ENCODE peak calls at places on chromosome 11, in seven cellular contexts. One of them, this sample, is unnamed.

GRCh38 chr11:106959800-106960199 is 58.5 kb downstream of the GUCY1A2 start:
- DNase-seq in cardiac muscle cell: peak; percentile 47
- DNase-seq in adrenal gland: no peak
- DNase-seq in heart left ventricle: no peak
- DNase-seq in pancreas: no peak
- DNase-seq in Caco-2: no peak
- DNase-seq in neural progenitor cell: peak; percentile 19
- DNase-seq in this sample: no peak

GRCh38 chr11:15806217-15806616 is 550.1 kb downstream of the SOX6 start:
- DNase-seq in cardiac muscle cell: no peak
- DNase-seq in adrenal gland: no peak
- DNase-seq in heart left ventricle: no peak
- DNase-seq in pancreas: no peak
- DNase-seq in Caco-2: no peak
- DNase-seq in neural progenitor cell: no peak
- DNase-seq in this sample: no peak

GRCh38 chr11:10730151-10730550 is 20.9 kb upstream of the CTR9 start:
- DNase-seq in cardiac muscle cell: no peak
- DNase-seq in adrenal gland: no peak
- DNase-seq in heart left ventricle: no peak
- DNase-seq in pancreas: no peak
- DNase-seq in Caco-2: no peak
- DNase-seq in neural progenitor cell: no peak
- DNase-seq in this sample: no peak

GRCh38 chr11:62398011-62398994 is 20.5 kb upstream of the SCGB1A1 start:
- DNase-seq in cardiac muscle cell: no peak
- DNase-seq in adrenal gland: peak; percentile 72
- DNase-seq in heart left ventricle: peak; percentile 76
- DNase-seq in pancreas: peak; percentile 55
- DNase-seq in Caco-2: peak; percentile 87
- DNase-seq in neural progenitor cell: no peak
- DNase-seq in this sample: no peak

GRCh38 chr11:67627394-67627787 is 2.3 kb downstream of the NUDT8 start:
- DNase-seq in cardiac muscle cell: no peak
- DNase-seq in adrenal gland: no peak
- DNase-seq in heart left ventricle: no peak
- DNase-seq in pancreas: peak; percentile 62
- DNase-seq in Caco-2: no peak
- DNase-seq in neural progenitor cell: no peak
- DNase-seq in this sample: no peak

GRCh38 chr11:132427611-132428010 is 1057.2 kb downstream of the NTM start:
- DNase-seq in cardiac muscle cell: no peak
- DNase-seq in adrenal gland: no peak
- DNase-seq in heart left ventricle: no peak
- DNase-seq in pancreas: no peak
- DNase-seq in Caco-2: no peak
- DNase-seq in neural progenitor cell: no peak
- DNase-seq in this sample: no peak

GRCh38 chr11:3109921-3110706 is 52.9 kb upstream of the CARS1 start:
- DNase-seq in cardiac muscle cell: peak; percentile 56
- DNase-seq in adrenal gland: peak; percentile 53
- DNase-seq in heart left ventricle: peak; percentile 39
- DNase-seq in pancreas: peak; percentile 74
- DNase-seq in Caco-2: peak; percentile 36
- DNase-seq in neural progenitor cell: peak; percentile 59
- DNase-seq in this sample: peak; percentile 1

GRCh38 chr11:126011220-126011619 is 51.4 kb downstream of the CDON start:
- DNase-seq in cardiac muscle cell: peak; percentile 39
- DNase-seq in adrenal gland: no peak
- DNase-seq in heart left ventricle: no peak
- DNase-seq in pancreas: no peak
- DNase-seq in Caco-2: no peak
- DNase-seq in neural progenitor cell: no peak
- DNase-seq in this sample: no peak

GRCh38 chr11:2693851-2694261 is 5.9 kb downstream of the KCNQ1OT1 start:
- DNase-seq in cardiac muscle cell: no peak
- DNase-seq in adrenal gland: no peak
- DNase-seq in heart left ventricle: no peak
- DNase-seq in pancreas: peak; percentile 20
- DNase-seq in Caco-2: peak; percentile 38
- DNase-seq in neural progenitor cell: no peak
- DNase-seq in this sample: no peak

DNA sequence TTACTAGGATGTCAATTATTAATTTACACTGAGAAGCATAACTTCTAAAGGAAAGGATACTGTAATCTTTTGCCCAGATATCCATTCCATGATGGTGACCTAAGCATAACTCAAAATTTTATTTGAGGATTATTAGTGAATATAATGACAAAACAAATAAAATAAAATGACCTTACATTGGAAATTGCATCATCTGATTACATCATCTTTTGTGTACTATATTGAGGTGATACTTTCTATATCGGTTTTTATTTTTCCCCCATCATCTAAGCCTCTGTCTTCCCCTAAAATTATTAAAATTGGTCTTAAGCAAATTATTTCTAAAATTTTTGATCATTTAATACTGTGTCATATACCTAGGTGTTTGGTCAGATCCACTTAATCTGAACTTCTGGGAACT is 150.1 kb upstream of the CTSC start:
- DNase-seq in cardiac muscle cell: no peak
- DNase-seq in adrenal gland: no peak
- DNase-seq in heart left ventricle: no peak
- DNase-seq in pancreas: no peak
- DNase-seq in Caco-2: no peak
- DNase-seq in neural progenitor cell: no peak
- DNase-seq in this sample: no peak
- H3K4me3 ChIP-seq in cardiac muscle cell: no peak overlapping the region
- H3K4me3 ChIP-seq in adrenal gland: no peak overlapping the region
- H3K4me3 ChIP-seq in heart left ventricle: no peak overlapping the region
- H3K4me3 ChIP-seq in pancreas: no peak overlapping the region
- H3K4me3 ChIP-seq in Caco-2: no peak overlapping the region
- H3K4me3 ChIP-seq in neural progenitor cell: no peak overlapping the region
- H3K4me3 ChIP-seq in this sample: no peak overlapping the region

DNA sequence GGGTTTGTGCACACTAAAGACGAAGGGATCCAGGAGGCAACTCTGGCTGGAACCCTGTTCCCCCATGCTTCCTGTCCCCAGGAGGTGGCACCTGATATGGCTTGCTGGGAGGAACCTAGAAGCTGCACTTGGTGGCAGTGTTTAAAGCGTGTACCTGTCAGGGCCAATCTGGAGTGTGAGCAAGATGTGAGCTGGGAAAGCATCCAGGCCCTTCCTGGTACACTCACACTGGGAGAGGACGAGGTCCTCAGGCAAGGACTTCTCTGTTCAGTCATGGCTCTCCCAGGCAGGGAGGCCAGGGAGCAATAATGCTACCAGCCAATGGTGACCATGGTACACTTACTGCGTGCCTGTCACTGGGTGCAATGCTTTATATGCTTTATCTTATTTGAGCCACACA is 130.7 kb upstream of the NECTIN1 start:
- DNase-seq in cardiac muscle cell: no peak
- DNase-seq in adrenal gland: no peak
- DNase-seq in heart left ventricle: peak; percentile 45
- DNase-seq in pancreas: no peak
- DNase-seq in Caco-2: no peak
- DNase-seq in neural progenitor cell: no peak
- DNase-seq in this sample: no peak
- TF ChIP-seq CTCF in cardiac muscle cell: no peak
- TF ChIP-seq CTCF in adrenal gland: no peak
- TF ChIP-seq CTCF in heart left ventricle: no peak
- TF ChIP-seq CTCF in pancreas: no peak
- TF ChIP-seq CTCF in Caco-2: no peak
- TF ChIP-seq CTCF in neural progenitor cell: no peak
- TF ChIP-seq CTCF in this sample: no peak

DNA sequence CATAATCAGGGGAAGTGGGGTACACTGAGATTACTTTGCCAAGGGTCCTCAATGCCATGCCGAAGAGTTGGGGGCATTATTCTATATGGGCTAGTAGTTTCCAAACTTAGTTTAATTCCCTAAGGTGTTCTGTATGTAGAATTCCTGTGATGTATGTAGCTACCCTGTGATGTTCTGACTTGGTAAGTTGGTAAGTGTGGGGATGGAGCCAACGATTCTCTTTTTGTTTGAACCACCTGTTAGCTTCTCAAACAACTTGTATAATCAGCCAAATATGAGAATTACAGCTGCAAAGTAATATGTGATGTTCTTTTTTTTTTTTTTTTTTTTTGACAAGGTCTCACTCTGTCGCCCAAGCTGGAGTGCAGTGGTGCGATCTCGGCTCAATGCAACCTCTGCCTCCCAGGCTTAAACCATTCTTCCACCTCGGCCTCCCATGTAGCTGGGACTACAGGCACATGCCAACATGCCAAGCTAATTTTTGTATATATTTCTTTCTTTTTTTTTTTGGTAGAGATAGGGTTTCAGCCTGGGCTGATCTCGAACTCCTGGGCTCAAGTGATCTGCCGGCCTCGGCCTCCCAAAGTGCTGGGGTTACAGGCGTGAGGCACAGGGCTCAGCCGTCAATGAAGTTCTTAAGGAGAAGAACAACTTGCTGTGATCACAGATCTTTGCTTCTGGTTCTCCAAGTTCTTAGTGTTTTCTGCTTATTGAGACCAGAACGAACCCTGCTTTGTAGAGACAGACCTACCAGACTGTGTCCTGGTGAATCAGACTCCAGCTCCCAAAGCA is 315.2 kb upstream of the CCDC90B start:
- DNase-seq in cardiac muscle cell: no peak
- DNase-seq in adrenal gland: no peak
- DNase-seq in heart left ventricle: no peak
- DNase-seq in pancreas: no peak
- DNase-seq in Caco-2: no peak
- DNase-seq in neural progenitor cell: no peak
- DNase-seq in this sample: no peak
- H3K4me1 ChIP-seq in cardiac muscle cell: no peaks in the 10 kb centered on the region
- H3K4me1 ChIP-seq in adrenal gland: no peaks in the 10 kb centered on the region
- H3K4me1 ChIP-seq in heart left ventricle: no peaks in the 10 kb centered on the region
- H3K4me1 ChIP-seq in pancreas: peaks cover 4% of the 10 kb centered on the region
- H3K4me1 ChIP-seq in Caco-2: peaks cover 4% of the 10 kb centered on the region
- H3K4me1 ChIP-seq in neural progenitor cell: no peaks in the 10 kb centered on the region
- H3K4me1 ChIP-seq in this sample: no peaks in the 10 kb centered on the region

DNA sequence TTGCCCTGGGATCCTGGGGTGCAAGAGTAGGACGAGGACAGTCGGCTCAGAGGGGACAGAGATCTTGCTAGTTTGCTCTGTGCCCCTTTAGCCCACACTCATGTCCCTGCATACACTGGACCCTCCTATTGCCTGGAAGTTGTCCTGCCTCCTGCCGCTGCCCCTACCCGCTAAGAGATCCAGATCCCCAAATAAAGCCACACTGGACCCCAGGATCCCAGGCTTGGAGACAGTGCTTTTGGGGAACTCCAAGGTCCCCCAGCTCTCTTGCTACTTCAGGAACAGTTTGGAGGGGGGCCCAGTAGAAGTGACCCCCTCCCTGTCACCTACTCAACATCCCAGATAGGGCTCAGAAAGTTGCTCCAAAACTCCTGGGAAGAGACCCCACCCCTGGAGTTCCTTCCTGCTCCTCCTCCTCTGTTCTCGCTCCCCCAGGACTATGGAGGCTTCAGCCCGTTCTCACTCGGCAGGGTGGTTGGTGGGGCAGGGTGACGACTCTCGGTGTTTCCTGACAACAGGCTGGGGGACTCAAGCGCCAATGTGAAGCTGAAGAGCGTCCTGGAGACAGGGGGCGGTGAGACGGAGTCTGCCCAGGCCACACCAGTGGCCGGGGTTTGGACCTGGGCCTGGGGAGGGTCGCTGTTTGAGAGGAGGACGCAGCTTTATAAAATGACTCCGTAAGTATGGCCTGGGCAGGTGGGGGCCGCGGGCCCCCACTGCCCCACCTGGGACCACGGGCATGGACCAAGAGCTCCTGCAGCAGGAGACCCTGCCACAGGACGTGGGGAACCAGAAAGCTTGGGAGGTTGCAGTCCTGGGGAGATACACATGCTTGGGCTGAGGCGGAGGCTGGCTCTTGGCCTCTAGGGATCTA is 19.2 kb upstream of the TUB start:
- DNase-seq in cardiac muscle cell: no peak
- DNase-seq in adrenal gland: no peak
- DNase-seq in heart left ventricle: no peak
- DNase-seq in pancreas: no peak
- DNase-seq in Caco-2: no peak
- DNase-seq in neural progenitor cell: no peak
- DNase-seq in this sample: no peak
- H3K4me3 ChIP-seq in cardiac muscle cell: no peak overlapping the region
- H3K4me3 ChIP-seq in adrenal gland: no peak overlapping the region
- H3K4me3 ChIP-seq in heart left ventricle: no peak overlapping the region
- H3K4me3 ChIP-seq in pancreas: no peak overlapping the region
- H3K4me3 ChIP-seq in Caco-2: no peak overlapping the region
- H3K4me3 ChIP-seq in neural progenitor cell: no peak overlapping the region
- H3K4me3 ChIP-seq in this sample: no peak overlapping the region

DNA sequence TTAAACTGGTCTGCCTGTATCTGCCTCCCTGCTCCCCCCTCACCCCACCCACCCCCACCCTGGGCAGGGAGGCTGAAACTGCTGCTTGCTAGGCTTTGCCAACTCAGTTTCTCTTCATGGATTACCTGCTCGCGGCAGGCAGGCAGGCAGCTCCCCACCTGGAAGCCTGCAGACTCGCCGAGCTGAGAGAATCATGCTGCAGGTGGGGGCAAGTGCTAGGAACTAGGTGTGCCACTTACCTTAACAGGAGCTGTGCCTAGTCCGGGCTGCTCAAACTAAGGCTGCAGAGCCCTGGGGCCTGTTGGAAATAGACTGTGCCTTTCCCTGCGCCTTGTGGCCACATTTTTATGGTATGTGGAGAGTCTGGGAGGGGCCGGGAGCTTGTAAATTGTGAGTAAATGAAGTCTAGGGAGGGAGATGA is 30.3 kb downstream of the MARK2 start:
- DNase-seq in cardiac muscle cell: no peak
- DNase-seq in adrenal gland: no peak
- DNase-seq in heart left ventricle: no peak
- DNase-seq in pancreas: no peak
- DNase-seq in Caco-2: no peak
- DNase-seq in neural progenitor cell: no peak
- DNase-seq in this sample: no peak
- TF ChIP-seq CTCF in cardiac muscle cell: no peak
- TF ChIP-seq CTCF in adrenal gland: no peak
- TF ChIP-seq CTCF in heart left ventricle: no peak
- TF ChIP-seq CTCF in pancreas: no peak
- TF ChIP-seq CTCF in Caco-2: no peak
- TF ChIP-seq CTCF in neural progenitor cell: no peak
- TF ChIP-seq CTCF in this sample: no peak

DNA sequence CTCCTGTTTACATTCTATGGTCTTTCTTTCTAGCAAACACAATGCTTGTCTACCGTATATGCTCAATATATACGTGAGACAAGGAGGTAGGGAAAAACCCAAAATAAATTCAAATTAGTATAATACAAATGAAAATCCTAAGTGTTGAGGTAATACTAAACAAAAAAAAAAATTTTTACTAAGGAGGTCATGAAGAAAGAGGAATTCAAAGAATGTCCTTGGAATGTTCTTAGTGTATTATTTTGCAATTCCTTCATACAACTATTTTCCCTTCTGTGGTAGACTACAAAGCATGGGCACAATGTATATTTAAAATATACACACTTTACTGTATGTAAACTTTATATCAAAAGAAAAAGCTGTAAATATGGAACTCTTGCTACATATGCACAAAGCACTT is 36.4 kb downstream of the PIK3C2A start:
- DNase-seq in cardiac muscle cell: no peak
- DNase-seq in adrenal gland: no peak
- DNase-seq in heart left ventricle: no peak
- DNase-seq in pancreas: no peak
- DNase-seq in Caco-2: no peak
- DNase-seq in neural progenitor cell: no peak
- DNase-seq in this sample: no peak
- H3K4me1 ChIP-seq in cardiac muscle cell: no peaks in the 10 kb centered on the region
- H3K4me1 ChIP-seq in adrenal gland: peaks cover 8% of the 10 kb centered on the region
- H3K4me1 ChIP-seq in heart left ventricle: peaks cover 5% of the 10 kb centered on the region
- H3K4me1 ChIP-seq in pancreas: no peaks in the 10 kb centered on the region
- H3K4me1 ChIP-seq in Caco-2: peaks cover 17% of the 10 kb centered on the region
- H3K4me1 ChIP-seq in neural progenitor cell: no peaks in the 10 kb centered on the region
- H3K4me1 ChIP-seq in this sample: peaks cover 8% of the 10 kb centered on the region

GRCh38 chr11:111604392-111605009 is 2.3 kb downstream of the SIK2 start:
- DNase-seq in cardiac muscle cell: peak; percentile 64
- DNase-seq in adrenal gland: no peak
- DNase-seq in heart left ventricle: no peak
- DNase-seq in pancreas: no peak
- DNase-seq in Caco-2: no peak
- DNase-seq in neural progenitor cell: peak; percentile 79
- DNase-seq in this sample: no peak
- H3K4me3 ChIP-seq in cardiac muscle cell: peak overlapping the region; percentile 71
- H3K4me3 ChIP-seq in adrenal gland: no peak overlapping the region
- H3K4me3 ChIP-seq in heart left ventricle: peak overlapping the region; percentile 86
- H3K4me3 ChIP-seq in pancreas: peak overlapping the region; percentile 95
- H3K4me3 ChIP-seq in Caco-2: no peak overlapping the region
- H3K4me3 ChIP-seq in neural progenitor cell: peak overlapping the region; percentile 83
- H3K4me3 ChIP-seq in this sample: peak overlapping the region; percentile 97

This sample was measured in thoracic aorta.